ENCODE peak calls at places on chromosomes 4 and X, in five cellular contexts. One of them, this sample, is unnamed.

GRCh38 chrX:72061091-72061490 is 70.6 kb downstream of the RTL5 start:
- DNase-seq in effector memory CD4-positive, alpha-beta T cell: no peak
- DNase-seq in ACHN: no peak
- DNase-seq in HEK293T: no peak
- DNase-seq in A172: no peak
- DNase-seq in this sample: no peak

GRCh38 chr4:22253431-22253830 is 262.4 kb downstream of the ADGRA3 start:
- DNase-seq in effector memory CD4-positive, alpha-beta T cell: no peak
- DNase-seq in ACHN: no peak
- DNase-seq in HEK293T: no peak
- DNase-seq in A172: no peak
- DNase-seq in this sample: no peak

GRCh38 chr4:70688795-70689231 is 481 bp downstream of the UTP3 start:
- DNase-seq in effector memory CD4-positive, alpha-beta T cell: no peak
- DNase-seq in ACHN: no peak
- DNase-seq in HEK293T: no peak
- DNase-seq in A172: peak; percentile 3
- DNase-seq in this sample: no peak

GRCh38 chrX:130682990-130683389 is 220.0 kb downstream of the ENOX2 start:
- DNase-seq in effector memory CD4-positive, alpha-beta T cell: no peak
- DNase-seq in ACHN: no peak
- DNase-seq in HEK293T: peak; percentile 19
- DNase-seq in A172: peak; percentile 4
- DNase-seq in this sample: peak; percentile 42

GRCh38 chrX:120308959-120309872 is 2.0 kb downstream of the TMEM255A start:
- DNase-seq in effector memory CD4-positive, alpha-beta T cell: peak; percentile 52
- DNase-seq in ACHN: peak; percentile 60
- DNase-seq in HEK293T: peak; percentile 72
- DNase-seq in A172: no peak
- DNase-seq in this sample: peak; percentile 58

GRCh38 chr4:52421811-52422213 is 237.3 kb downstream of the USP46 start:
- DNase-seq in effector memory CD4-positive, alpha-beta T cell: no peak
- DNase-seq in ACHN: no peak
- DNase-seq in HEK293T: no peak
- DNase-seq in A172: no peak
- DNase-seq in this sample: no peak

GRCh38 chr4:25926473-25926872 is 12.5 kb downstream of the SMIM20 start:
- DNase-seq in effector memory CD4-positive, alpha-beta T cell: no peak
- DNase-seq in ACHN: no peak
- DNase-seq in HEK293T: no peak
- DNase-seq in A172: no peak
- DNase-seq in this sample: peak; percentile 23

GRCh38 chr4:90112715-90113114 is 14.5 kb upstream of the CCSER1 start:
- DNase-seq in effector memory CD4-positive, alpha-beta T cell: no peak
- DNase-seq in ACHN: no peak
- DNase-seq in HEK293T: no peak
- DNase-seq in A172: peak; percentile 71
- DNase-seq in this sample: no peak

GRCh38 chr4:181502611-181503010 is 740.6 kb upstream of the TENM3 start:
- DNase-seq in effector memory CD4-positive, alpha-beta T cell: no peak
- DNase-seq in ACHN: no peak
- DNase-seq in HEK293T: no peak
- DNase-seq in A172: no peak
- DNase-seq in this sample: no peak

GRCh38 chr4:120842046-120842445 is 80.5 kb downstream of the PRDM5 start:
- DNase-seq in effector memory CD4-positive, alpha-beta T cell: no peak
- DNase-seq in ACHN: no peak
- DNase-seq in HEK293T: no peak
- DNase-seq in A172: peak; percentile 4
- DNase-seq in this sample: no peak